ENCODE peak calls at places on chromosome 9, in four cellular contexts. One of them, this sample, is unnamed.

GRCh38 chr9:89215342-89215741 is 36.7 kb upstream of the SHC3 start:
- DNase-seq in DMS153: no peak
- DNase-seq in GM23248: no peak
- DNase-seq in EH: no peak
- DNase-seq in this sample: no peak

GRCh38 chr9:99513441-99514112 is 291.5 kb downstream of the SEC61B start:
- DNase-seq in EH: no peak
- DNase-seq in GM23248: no peak
- DNase-seq in DMS153: no peak
- DNase-seq in this sample: no peak

GRCh38 chr9:109652971-109653370 is 127.0 kb upstream of the PALM2AKAP2 start:
- DNase-seq in GM23248: peak
- DNase-seq in EH: peak
- DNase-seq in DMS153: no peak
- DNase-seq in this sample: peak

GRCh38 chr9:113978954-113979712 is 99.0 kb downstream of the AMBP start:
- DNase-seq in GM23248: peak
- DNase-seq in DMS153: no peak
- DNase-seq in EH: peak
- DNase-seq in this sample: peak

GRCh38 chr9:92759990-92760893 is 4.4 kb downstream of the BICD2 start:
- DNase-seq in EH: no peak
- DNase-seq in DMS153: no peak
- DNase-seq in GM23248: peak
- DNase-seq in this sample: no peak

GRCh38 chr9:125366676-125367075 is 105.0 kb downstream of the GAPVD1 start:
- DNase-seq in GM23248: no peak
- DNase-seq in DMS153: no peak
- DNase-seq in EH: no peak
- DNase-seq in this sample: no peak

GRCh38 chr9:29393064-29393463 is 1819.8 kb upstream of the C9orf72 start:
- DNase-seq in GM23248: no peak
- DNase-seq in DMS153: no peak
- DNase-seq in EH: no peak
- DNase-seq in this sample: peak

GRCh38 chr9:76249309-76249708 is 144.9 kb downstream of the RFK start:
- DNase-seq in EH: no peak
- DNase-seq in DMS153: no peak
- DNase-seq in GM23248: no peak
- DNase-seq in this sample: no peak

GRCh38 chr9:133640580-133641395 is 4.6 kb downstream of the DBH start:
- DNase-seq in GM23248: no peak
- DNase-seq in EH: no peak
- DNase-seq in DMS153: no peak
- DNase-seq in this sample: no peak

GRCh38 chr9:36341936-36342577 is 58.0 kb downstream of the RNF38 start:
- DNase-seq in GM23248: no peak
- DNase-seq in EH: no peak
- DNase-seq in DMS153: no peak
- DNase-seq in this sample: no peak

GRCh38 chr9:37004424-37004935 is 29.6 kb downstream of the PAX5 start:
- DNase-seq in EH: no peak
- DNase-seq in DMS153: no peak
- DNase-seq in GM23248: no peak
- DNase-seq in this sample: no peak

GRCh38 chr9:68548241-68548640 is 7.6 kb upstream of the TMEM252 start:
- DNase-seq in EH: no peak
- DNase-seq in DMS153: no peak
- DNase-seq in GM23248: no peak
- DNase-seq in this sample: no peak

GRCh38 chr9:115291841-115292240 is 173.9 kb upstream of the TNC start:
- DNase-seq in DMS153: no peak
- DNase-seq in EH: peak
- DNase-seq in GM23248: peak
- DNase-seq in this sample: peak

GRCh38 chr9:128724744-128725211 is 851 bp upstream of the ZDHHC12 start:
- DNase-seq in EH: peak
- DNase-seq in GM23248: peak
- DNase-seq in DMS153: peak
- DNase-seq in this sample: peak

GRCh38 chr9:106885451-106885850 is 22.5 kb downstream of the ZNF462 start:
- DNase-seq in DMS153: no peak
- DNase-seq in GM23248: peak
- DNase-seq in EH: peak
- DNase-seq in this sample: peak

GRCh38 chr9:4743131-4743875 is 2.3 kb upstream of the AK3 start:
- DNase-seq in GM23248: peak
- DNase-seq in DMS153: no peak
- DNase-seq in EH: peak
- DNase-seq in this sample: peak

GRCh38 chr9:17462869-17463464 is 115.9 kb upstream of the SH3GL2 start:
- DNase-seq in GM23248: peak
- DNase-seq in DMS153: peak
- DNase-seq in EH: peak
- DNase-seq in this sample: peak

GRCh38 chr9:93582115-93582514 is 5.7 kb downstream of the PHF2 start:
- DNase-seq in GM23248: peak
- DNase-seq in DMS153: peak
- DNase-seq in EH: no peak
- DNase-seq in this sample: no peak

GRCh38 chr9:115850548-115851304 is 302.9 kb upstream of the PAPPA start:
- DNase-seq in DMS153: no peak
- DNase-seq in EH: peak
- DNase-seq in GM23248: peak
- DNase-seq in this sample: peak

GRCh38 chr9:122325124-122325523 is 45.7 kb upstream of the PTGS1 start:
- DNase-seq in DMS153: no peak
- DNase-seq in GM23248: peak
- DNase-seq in EH: peak
- DNase-seq in this sample: peak

GRCh38 chr9:137294684-137295312 is 7.3 kb downstream of the NRARP start:
- DNase-seq in EH: peak
- DNase-seq in GM23248: peak
- DNase-seq in DMS153: peak
- DNase-seq in this sample: peak

GRCh38 chr9:94720846-94721549 is 5.5 kb upstream of the AOPEP start:
- DNase-seq in EH: no peak
- DNase-seq in DMS153: no peak
- DNase-seq in GM23248: peak
- DNase-seq in this sample: no peak

GRCh38 chr9:98826716-98827115 is 19.2 kb downstream of the GALNT12 start:
- DNase-seq in GM23248: no peak
- DNase-seq in EH: no peak
- DNase-seq in DMS153: no peak
- DNase-seq in this sample: no peak